ENCODE peak calls at places on chromosomes 2 and 18, in five cellular contexts. Y is frontal cortex, N is midbrain, H is mesendoderm, X is iris pigment epithelial cell. V is an unnamed sample.

GRCh38 chr2:173996766-173997165 is 31.6 kb upstream of the SP3 start:
- DNase-seq in Y (no peak), N (no peak), H (no peak), X (no peak), V (no peak)

GRCh38 chr2:197972017-197972416 is 167.6 kb downstream of the PLCL1 start:
- DNase-seq in N (no peak), X (peak; percentile 56), H (no peak), Y (no peak), V (no peak)

GRCh38 chr2:224442092-224442999 is 40.4 kb upstream of the FAM124B start:
- DNase-seq in Y (no peak), H (no peak), X (peak; percentile 14), N (no peak), V (peak; percentile 81)

GRCh38 chr2:216211141-216211540 is 102.0 kb downstream of the XRCC5 start:
- DNase-seq in N (no peak), X (no peak), H (peak; percentile 50), Y (no peak), V (no peak)

GRCh38 chr2:126527836-126528490 is 128.0 kb upstream of the GYPC start:
- DNase-seq in Y (no peak), H (peak; percentile 82), X (peak; percentile 44), N (no peak), V (peak; percentile 71)

GRCh38 chr2:191020742-191021381 is 6.9 kb upstream of the STAT1 start:
- DNase-seq in X (peak; percentile 91), Y (no peak), N (peak; percentile 41), H (no peak), V (no peak)

GRCh38 chr2:56519806-56520205 is 336.0 kb downstream of the CCDC85A start:
- DNase-seq in X (peak; percentile 70), H (no peak), N (no peak), Y (no peak), V (no peak)

GRCh38 chr2:217662984-217663602 is 339.7 kb downstream of the TNS1 start:
- DNase-seq in X (peak; percentile 41), Y (no peak), N (no peak), H (no peak), V (no peak)

GRCh38 chr2:68992341-68992740 is 17.9 kb downstream of the GKN1 start:
- DNase-seq in Y (no peak), H (no peak), N (no peak), X (no peak), V (no peak)

GRCh38 chr2:15678894-15679293 is 87.2 kb downstream of the DDX1 start:
- DNase-seq in N (no peak), X (no peak), H (no peak), Y (no peak), V (no peak)

GRCh38 chr18:59358611-59359575 is at the start of gene LMAN1:
- DNase-seq in H (peak; percentile 97), X (peak; percentile 94), Y (peak; percentile 90), N (peak; percentile 97), V (peak; percentile 98)

GRCh38 chr2:46275995-46276394 is 21.2 kb upstream of the EPAS1 start:
- DNase-seq in X (peak; percentile 47), H (peak; percentile 76), N (no peak), Y (no peak), V (peak; percentile 90)

GRCh38 chr2:99694331-99694730 is 204.5 kb upstream of the REV1 start:
- DNase-seq in X (no peak), N (no peak), Y (no peak), H (peak; percentile 82), V (no peak)

GRCh38 chr18:46946656-46947282 is 29.4 kb downstream of the KATNAL2 start:
- DNase-seq in Y (peak; percentile 42), N (peak; percentile 81), H (peak; percentile 96), X (peak; percentile 95), V (peak; percentile 96)

GRCh38 chr2:191262436-191262835 is 17.2 kb downstream of the MYO1B start:
- DNase-seq in Y (no peak), N (no peak), H (no peak), X (peak; percentile 54), V (no peak)